ENCODE peak calls at places on chromosomes 1 and 21, in five cellular contexts. One of them, this sample, is unnamed. For H3K9me3, the result is how much of the 10 kb centered on the place peaks cover.

GRCh38 chr1:241163363-241163762 is 193.6 kb downstream of the RGS7 start:
- DNase-seq in neuronal stem cell: no peak
- DNase-seq in mucosa of descending colon: no peak
- DNase-seq in tibial nerve: no peak
- DNase-seq in hepatocyte: no peak
- DNase-seq in this sample: no peak

GRCh38 chr1:214579183-214579582 is 23.8 kb upstream of the CENPF start:
- DNase-seq in neuronal stem cell: no peak
- DNase-seq in tibial nerve: no peak
- DNase-seq in hepatocyte: no peak
- DNase-seq in mucosa of descending colon: no peak
- DNase-seq in this sample: no peak

GRCh38 chr1:119648620-119649004 is 546 bp upstream of the ZNF697 start:
- DNase-seq in hepatocyte: no peak
- DNase-seq in mucosa of descending colon: no peak
- DNase-seq in neuronal stem cell: no peak
- DNase-seq in tibial nerve: no peak
- DNase-seq in this sample: no peak

GRCh38 chr1:57422271-57423134 is 1.4 kb downstream of the DAB1 start:
- DNase-seq in hepatocyte: peak
- DNase-seq in mucosa of descending colon: no peak
- DNase-seq in neuronal stem cell: peak
- DNase-seq in tibial nerve: no peak
- DNase-seq in this sample: no peak

GRCh38 chr1:78304766-78305165 is 186.0 kb upstream of the PTGFR start:
- DNase-seq in hepatocyte: no peak
- DNase-seq in tibial nerve: no peak
- DNase-seq in neuronal stem cell: no peak
- DNase-seq in mucosa of descending colon: no peak
- DNase-seq in this sample: no peak

GRCh38 chr1:168287237-168287664 is 6.6 kb downstream of the TBX19 start:
- DNase-seq in hepatocyte: no peak
- DNase-seq in neuronal stem cell: no peak
- DNase-seq in mucosa of descending colon: no peak
- DNase-seq in tibial nerve: no peak
- DNase-seq in this sample: no peak

GRCh38 chr1:223001653-223002634 is 141.1 kb downstream of the TLR5 start:
- DNase-seq in mucosa of descending colon: no peak
- DNase-seq in neuronal stem cell: no peak
- DNase-seq in tibial nerve: no peak
- DNase-seq in hepatocyte: no peak
- DNase-seq in this sample: no peak

GRCh38 chr1:150549496-150550221 is 451 bp downstream of the ADAMTSL4 start:
- DNase-seq in hepatocyte: peak
- DNase-seq in mucosa of descending colon: no peak
- DNase-seq in neuronal stem cell: no peak
- DNase-seq in tibial nerve: no peak
- DNase-seq in this sample: no peak

GRCh38 chr1:86409416-86410021 is 13.4 kb upstream of the ODF2L start:
- DNase-seq in mucosa of descending colon: no peak
- DNase-seq in neuronal stem cell: no peak
- DNase-seq in tibial nerve: no peak
- DNase-seq in hepatocyte: peak
- DNase-seq in this sample: no peak

GRCh38 chr1:182257369-182258063 is 134.1 kb downstream of the GLUL start:
- DNase-seq in neuronal stem cell: no peak
- DNase-seq in hepatocyte: peak
- DNase-seq in mucosa of descending colon: no peak
- DNase-seq in tibial nerve: no peak
- DNase-seq in this sample: no peak

GRCh38 chr1:54988975-54989374 is 8.5 kb downstream of the TMEM61 start:
- DNase-seq in mucosa of descending colon: no peak
- DNase-seq in neuronal stem cell: no peak
- DNase-seq in tibial nerve: no peak
- DNase-seq in hepatocyte: no peak
- DNase-seq in this sample: no peak

GRCh38 chr1:54980528-54981241 is at the start of gene TMEM61:
- DNase-seq in mucosa of descending colon: peak
- DNase-seq in tibial nerve: no peak
- DNase-seq in hepatocyte: peak
- DNase-seq in neuronal stem cell: no peak
- DNase-seq in this sample: no peak

GRCh38 chr1:187928288-187928687 is 1099.5 kb downstream of the PLA2G4A start:
- DNase-seq in hepatocyte: peak
- DNase-seq in tibial nerve: no peak
- DNase-seq in mucosa of descending colon: no peak
- DNase-seq in neuronal stem cell: peak
- DNase-seq in this sample: no peak

GRCh38 chr1:11176081-11176706 is 13.0 kb upstream of the ANGPTL7 start:
- DNase-seq in mucosa of descending colon: no peak
- DNase-seq in neuronal stem cell: no peak
- DNase-seq in hepatocyte: no peak
- DNase-seq in tibial nerve: no peak
- DNase-seq in this sample: no peak

GRCh38 chr1:147496571-147496970 is 44.7 kb upstream of the BCL9 start:
- DNase-seq in hepatocyte: peak
- DNase-seq in mucosa of descending colon: peak
- DNase-seq in neuronal stem cell: no peak
- DNase-seq in tibial nerve: no peak
- DNase-seq in this sample: no peak

GRCh38 chr1:917076-917459 is 6.7 kb upstream of the SAMD11 start:
- DNase-seq in hepatocyte: no peak
- DNase-seq in tibial nerve: no peak
- DNase-seq in mucosa of descending colon: no peak
- DNase-seq in neuronal stem cell: no peak
- DNase-seq in this sample: no peak

GRCh38 chr1:102107441-102107840 is 110.7 kb upstream of the OLFM3 start:
- DNase-seq in tibial nerve: no peak
- DNase-seq in mucosa of descending colon: no peak
- DNase-seq in neuronal stem cell: peak
- DNase-seq in hepatocyte: no peak
- DNase-seq in this sample: no peak

GRCh38 chr1:185570962-185571361 is 163.2 kb upstream of the HMCN1 start:
- DNase-seq in tibial nerve: no peak
- DNase-seq in mucosa of descending colon: peak
- DNase-seq in hepatocyte: peak
- DNase-seq in neuronal stem cell: no peak
- DNase-seq in this sample: no peak

GRCh38 chr1:10680487-10680886 is 116.0 kb downstream of the CASZ1 start:
- DNase-seq in neuronal stem cell: no peak
- DNase-seq in hepatocyte: no peak
- DNase-seq in tibial nerve: no peak
- DNase-seq in mucosa of descending colon: no peak
- DNase-seq in this sample: no peak

GRCh38 chr1:151326619-151327222 is 495 bp downstream of the PI4KB start:
- DNase-seq in hepatocyte: peak
- DNase-seq in neuronal stem cell: no peak
- DNase-seq in mucosa of descending colon: peak
- DNase-seq in tibial nerve: no peak
- DNase-seq in this sample: no peak

GRCh38 chr1:31216016-31216415 is 23.7 kb downstream of the NKAIN1 start:
- DNase-seq in neuronal stem cell: no peak
- DNase-seq in hepatocyte: peak
- DNase-seq in mucosa of descending colon: peak
- DNase-seq in tibial nerve: no peak
- DNase-seq in this sample: no peak

GRCh38 chr1:14804626-14805025 is 206.1 kb downstream of the KAZN start:
- DNase-seq in neuronal stem cell: no peak
- DNase-seq in mucosa of descending colon: no peak
- DNase-seq in tibial nerve: no peak
- DNase-seq in hepatocyte: no peak
- DNase-seq in this sample: no peak

GRCh38 chr1:37755951-37756350 is 9.0 kb downstream of the EPHA10 start:
- DNase-seq in tibial nerve: no peak
- DNase-seq in neuronal stem cell: no peak
- DNase-seq in hepatocyte: no peak
- DNase-seq in mucosa of descending colon: no peak
- DNase-seq in this sample: no peak

GRCh38 chr1:172638249-172638648 is 20.7 kb upstream of the FASLG start:
- DNase-seq in mucosa of descending colon: no peak
- DNase-seq in neuronal stem cell: no peak
- DNase-seq in hepatocyte: no peak
- DNase-seq in tibial nerve: no peak
- DNase-seq in this sample: no peak

GRCh38 chr1:72623299-72623708 is 341.0 kb upstream of the NEGR1 start:
- DNase-seq in neuronal stem cell: peak
- DNase-seq in hepatocyte: peak
- DNase-seq in mucosa of descending colon: no peak
- DNase-seq in tibial nerve: no peak
- DNase-seq in this sample: no peak

GRCh38 chr1:246687002-246687401 is 37.2 kb upstream of the SCCPDH start:
- DNase-seq in tibial nerve: no peak
- DNase-seq in neuronal stem cell: no peak
- DNase-seq in hepatocyte: no peak
- DNase-seq in mucosa of descending colon: no peak
- DNase-seq in this sample: no peak

GRCh38 chr1:194339451-194339850 is 1153.0 kb upstream of the B3GALT2 start:
- DNase-seq in mucosa of descending colon: no peak
- DNase-seq in tibial nerve: no peak
- DNase-seq in neuronal stem cell: no peak
- DNase-seq in hepatocyte: no peak
- DNase-seq in this sample: no peak

DNA sequence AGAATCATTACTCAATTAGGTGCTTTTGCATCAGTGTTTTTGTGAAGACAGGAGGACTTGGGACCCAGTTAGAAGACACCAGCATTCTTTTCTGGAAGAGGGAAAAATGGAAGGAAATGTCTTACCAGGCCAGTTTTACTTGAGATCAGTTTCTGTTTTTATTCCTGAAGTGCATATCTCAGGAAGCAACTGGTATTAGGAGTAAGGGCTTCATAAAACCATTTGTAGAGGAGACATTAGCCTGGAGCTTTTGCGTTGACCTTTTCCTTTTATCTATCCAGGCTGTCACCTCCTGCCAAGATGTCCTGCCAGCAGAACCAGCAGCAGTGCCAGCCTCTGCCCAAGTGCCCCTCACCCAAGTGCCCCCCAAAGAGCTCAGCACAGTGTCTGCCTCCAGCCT is at the start of gene LCE3B:
- DNase-seq in neuronal stem cell: no peak
- DNase-seq in tibial nerve: no peak
- DNase-seq in hepatocyte: no peak
- DNase-seq in mucosa of descending colon: no peak
- DNase-seq in this sample: no peak
- H3K9me3 ChIP-seq in neuronal stem cell: under half
- H3K9me3 ChIP-seq in tibial nerve: under half
- H3K9me3 ChIP-seq in hepatocyte: under half
- H3K9me3 ChIP-seq in mucosa of descending colon: under half
- H3K9me3 ChIP-seq in this sample: under half

DNA sequence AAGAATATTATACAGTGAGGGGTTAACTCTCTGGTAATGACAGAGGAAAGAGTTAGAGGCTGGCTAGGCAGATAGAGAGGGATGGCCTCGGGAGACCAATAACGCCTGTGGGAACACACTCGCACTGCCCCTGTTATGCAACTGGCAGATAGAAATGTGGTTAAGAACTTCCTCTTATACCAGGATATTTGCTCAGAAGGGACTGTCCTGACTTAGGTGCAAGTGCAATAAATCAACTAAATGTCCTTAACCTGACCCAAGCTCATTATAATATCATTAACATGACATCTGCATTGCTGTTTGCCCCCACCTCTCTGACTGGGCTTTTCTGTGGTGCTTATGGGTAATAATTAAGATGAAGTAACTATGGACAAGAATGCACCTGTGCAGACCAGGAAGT is 1518.0 kb downstream of the NCAM2 start:
- DNase-seq in mucosa of descending colon: no peak
- DNase-seq in neuronal stem cell: no peak
- DNase-seq in hepatocyte: no peak
- DNase-seq in tibial nerve: no peak
- DNase-seq in this sample: no peak
- H3K9me3 ChIP-seq in mucosa of descending colon: under half
- H3K9me3 ChIP-seq in neuronal stem cell: under half
- H3K9me3 ChIP-seq in hepatocyte: under half
- H3K9me3 ChIP-seq in tibial nerve: under half
- H3K9me3 ChIP-seq in this sample: under half

GRCh38 chr1:2795926-2796325 is 5.6 kb downstream of the TTC34 start:
- DNase-seq in hepatocyte: no peak
- DNase-seq in mucosa of descending colon: no peak
- DNase-seq in neuronal stem cell: no peak
- DNase-seq in tibial nerve: no peak
- DNase-seq in this sample: no peak
- H3K9me3 ChIP-seq in hepatocyte: under half
- H3K9me3 ChIP-seq in mucosa of descending colon: under half
- H3K9me3 ChIP-seq in neuronal stem cell: under half
- H3K9me3 ChIP-seq in tibial nerve: under half
- H3K9me3 ChIP-seq in this sample: under half

DNA sequence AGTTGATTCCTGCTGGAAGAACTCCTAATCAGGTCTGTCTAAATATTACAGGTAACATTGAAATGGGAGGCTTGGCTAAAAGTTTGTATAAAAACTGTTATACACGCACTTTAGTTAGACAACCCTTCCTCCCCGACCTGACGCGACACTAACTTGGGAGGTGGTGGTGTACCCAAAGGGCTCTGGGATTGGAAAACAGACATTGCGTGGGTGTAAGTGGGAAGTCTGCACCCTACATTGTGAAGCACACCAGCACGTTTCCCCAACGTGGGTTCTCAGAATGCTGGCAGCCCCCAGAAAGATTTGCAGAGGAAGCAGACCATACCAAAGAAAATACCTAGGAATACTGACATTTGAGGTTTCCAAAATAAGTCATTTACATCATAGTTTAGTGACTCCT is 16.8 kb downstream of the OR2T11 start:
- DNase-seq in mucosa of descending colon: no peak
- DNase-seq in neuronal stem cell: no peak
- DNase-seq in hepatocyte: no peak
- DNase-seq in tibial nerve: no peak
- DNase-seq in this sample: no peak
- H3K9me3 ChIP-seq in mucosa of descending colon: under half
- H3K9me3 ChIP-seq in neuronal stem cell: under half
- H3K9me3 ChIP-seq in hepatocyte: under half
- H3K9me3 ChIP-seq in tibial nerve: under half
- H3K9me3 ChIP-seq in this sample: under half

GRCh38 chr1:235670157-235670776 is 20.7 kb upstream of the GNG4 start:
- DNase-seq in tibial nerve: no peak
- DNase-seq in neuronal stem cell: no peak
- DNase-seq in hepatocyte: no peak
- DNase-seq in mucosa of descending colon: no peak
- DNase-seq in this sample: no peak
- H3K9me3 ChIP-seq in tibial nerve: under half
- H3K9me3 ChIP-seq in neuronal stem cell: under half
- H3K9me3 ChIP-seq in hepatocyte: under half
- H3K9me3 ChIP-seq in mucosa of descending colon: under half
- H3K9me3 ChIP-seq in this sample: under half